ENCODE peak calls at places on chromosome 1, in nine cellular contexts. K is BJ; U is kidney; S is AG10803; Y is CD8-positive, alpha-beta T cell; J is pancreas; T is IMR-90; G is OCI-LY7; F is body of pancreas. N is an unnamed sample.

GRCh38 chr1:181153634-181153961 is 65.1 kb downstream of the IER5 start:
- DNase-seq in K (no peak), U (no peak), S (no peak), Y (no peak), J (no peak), T (no peak), G (no peak), F (no peak), N (no peak)

GRCh38 chr1:67883069-67883468 is 49.8 kb upstream of the GNG12 start:
- DNase-seq in K (no peak), U (no peak), S (peak; percentile 57), Y (no peak), J (no peak), T (peak; percentile 84), G (no peak), F (no peak), N (peak; percentile 90)

GRCh38 chr1:162213281-162213909 is 143.9 kb downstream of the NOS1AP start:
- DNase-seq in K (no peak), U (peak; percentile 90), S (peak; percentile 23), Y (no peak), J (peak; percentile 81), T (peak; percentile 2), G (no peak), F (peak; percentile 86), N (no peak)

GRCh38 chr1:112762541-112763141 is 47.5 kb upstream of the PPM1J start:
- DNase-seq in K (no peak), U (no peak), S (peak; percentile 25), Y (no peak), J (peak; percentile 27), T (peak; percentile 38), G (no peak), F (peak; percentile 6), N (no peak)

GRCh38 chr1:179077396-179077795 is 4.5 kb upstream of the TOR3A start:
- DNase-seq in K (no peak), U (no peak), S (peak; percentile 58), Y (no peak), J (no peak), T (peak; percentile 81), G (no peak), F (no peak), N (peak; percentile 71)

GRCh38 chr1:97505289-97505688 is 415.5 kb downstream of the DPYD start:
- DNase-seq in K (no peak), U (no peak), S (no peak), Y (no peak), J (no peak), T (no peak), G (no peak), F (no peak), N (no peak)

GRCh38 chr1:29410476-29410875 is 174.2 kb downstream of the PTPRU start:
- DNase-seq in K (no peak), U (no peak), S (no peak), Y (no peak), J (no peak), T (no peak), G (no peak), F (no peak), N (no peak)

GRCh38 chr1:111204211-111204883 is 3.9 kb upstream of the DENND2D start:
- DNase-seq in K (no peak), U (peak; percentile 95), S (no peak), Y (peak; percentile 69), J (peak; percentile 82), T (no peak), G (peak; percentile 76), F (peak; percentile 73), N (no peak)

GRCh38 chr1:101238681-101239094 is 1.9 kb downstream of the S1PR1 start:
- DNase-seq in K (no peak), U (peak; percentile 91), S (peak; percentile 94), Y (peak; percentile 79), J (peak; percentile 77), T (peak; percentile 91), G (peak; percentile 78), F (peak; percentile 77), N (peak; percentile 94)

GRCh38 chr1:119652587-119652986 is 4.5 kb upstream of the ZNF697 start:
- DNase-seq in K (no peak), U (no peak), S (no peak), Y (no peak), J (no peak), T (no peak), G (no peak), F (no peak), N (no peak)

GRCh38 chr1:109664671-109665070 is 3.2 kb upstream of the GSTM2 start:
- DNase-seq in K (no peak), U (no peak), S (no peak), Y (no peak), J (no peak), T (no peak), G (no peak), F (no peak), N (no peak)

GRCh38 chr1:906532-907420 is 16.9 kb upstream of the SAMD11 start:
- DNase-seq in K (no peak), U (peak; percentile 84), S (peak; percentile 43), Y (no peak), J (peak; percentile 8), T (peak; percentile 64), G (peak; percentile 30), F (peak; percentile 49), N (peak; percentile 58)

GRCh38 chr1:207798847-207799246 is 47.0 kb downstream of the CD46 start:
- DNase-seq in K (no peak), U (peak; percentile 53), S (no peak), Y (no peak), J (peak; percentile 40), T (peak; percentile 18), G (no peak), F (no peak), N (no peak)

GRCh38 chr1:99725996-99726395 is 40.4 kb downstream of the FRRS1 start:
- DNase-seq in K (no peak), U (no peak), S (no peak), Y (no peak), J (no peak), T (no peak), G (no peak), F (no peak), N (no peak)

GRCh38 chr1:31362032-31362431 is 10.8 kb downstream of the FABP3 start:
- DNase-seq in K (no peak), U (no peak), S (no peak), Y (no peak), J (no peak), T (no peak), G (no peak), F (no peak), N (no peak)

GRCh38 chr1:243325305-243325890 is 69.6 kb downstream of the SDCCAG8 start:
- DNase-seq in K (no peak), U (no peak), S (peak; percentile 75), Y (no peak), J (no peak), T (peak; percentile 82), G (peak; percentile 59), F (peak; percentile 30), N (peak; percentile 85)

GRCh38 chr1:219310181-219310728 is 136.6 kb downstream of the LYPLAL1 start:
- DNase-seq in K (no peak), U (no peak), S (no peak), Y (no peak), J (no peak), T (no peak), G (no peak), F (no peak), N (no peak)

GRCh38 chr1:47809301-47810084 is 187.7 kb downstream of the TRABD2B start:
- DNase-seq in K (no peak), U (no peak), S (no peak), Y (no peak), J (no peak), T (no peak), G (no peak), F (no peak), N (no peak)

GRCh38 chr1:13994386-13994785 is 294.4 kb downstream of the PRDM2 start:
- DNase-seq in K (no peak), U (no peak), S (no peak), Y (no peak), J (no peak), T (no peak), G (no peak), F (no peak), N (no peak)

GRCh38 chr1:58804853-58805252 is 21.0 kb upstream of the JUN start:
- DNase-seq in K (no peak), U (no peak), S (no peak), Y (no peak), J (no peak), T (no peak), G (no peak), F (no peak), N (no peak)
- TF ChIP-seq CTCF in K (no peak), U (no peak), S (no peak), Y (no peak), J (no peak), T (no peak), G (no peak), F (no peak), N (no peak)

DNA sequence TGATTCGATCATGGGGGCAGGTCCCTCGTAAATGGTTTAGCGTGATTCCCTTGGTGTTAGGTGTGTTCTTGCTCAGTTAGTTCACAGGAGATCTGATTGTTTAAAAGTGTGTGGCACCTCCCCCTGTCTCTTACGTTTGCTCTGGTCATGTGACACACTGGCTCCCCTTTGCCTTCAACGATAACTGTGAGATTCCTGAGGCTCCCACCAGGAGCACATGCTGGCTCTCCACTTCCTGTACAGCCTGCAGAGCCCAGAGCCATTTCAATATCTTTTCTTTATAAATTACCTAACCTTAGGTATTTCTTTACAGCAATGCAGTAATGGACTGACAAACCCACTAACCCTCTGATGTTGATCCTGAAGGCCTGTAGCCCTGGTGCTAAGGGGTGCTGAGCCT is 141.9 kb downstream of the FCRL5 start:
- DNase-seq in K (no peak), U (no peak), S (no peak), Y (no peak), J (no peak), T (no peak), G (no peak), F (no peak), N (no peak)
- H3K4me3 ChIP-seq in K (no peak overlapping the region), U (no peak overlapping the region), S (no peak overlapping the region), Y (no peak overlapping the region), J (no peak overlapping the region), T (no peak overlapping the region), G (no peak overlapping the region), F (no peak overlapping the region), N (no peak overlapping the region)

DNA sequence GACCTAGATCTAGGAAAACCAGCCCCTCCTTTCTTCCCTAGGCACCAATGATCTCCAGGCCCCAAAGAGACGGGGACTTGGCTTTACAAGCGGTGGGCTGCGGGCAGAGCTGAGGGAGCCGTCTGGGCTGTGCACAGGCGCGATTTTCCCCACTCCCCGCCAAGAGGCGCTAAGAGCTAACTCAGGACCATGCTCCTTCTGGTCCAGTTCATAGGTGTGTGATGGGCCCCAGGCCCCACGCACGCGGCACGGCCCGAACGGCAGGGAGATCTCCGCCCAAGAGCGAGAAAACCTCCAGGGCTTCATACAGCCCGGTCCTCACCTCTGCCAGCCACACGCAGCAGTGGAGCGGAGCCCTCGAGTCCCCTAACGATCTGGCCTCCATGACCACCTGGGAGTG is 7.5 kb upstream of the GPR153 start:
- DNase-seq in K (no peak), U (no peak), S (no peak), Y (no peak), J (no peak), T (no peak), G (no peak), F (no peak), N (no peak)
- TF ChIP-seq CTCF in K (no peak), U (no peak), S (no peak), Y (no peak), J (no peak), T (no peak), G (no peak), F (no peak), N (no peak)

DNA sequence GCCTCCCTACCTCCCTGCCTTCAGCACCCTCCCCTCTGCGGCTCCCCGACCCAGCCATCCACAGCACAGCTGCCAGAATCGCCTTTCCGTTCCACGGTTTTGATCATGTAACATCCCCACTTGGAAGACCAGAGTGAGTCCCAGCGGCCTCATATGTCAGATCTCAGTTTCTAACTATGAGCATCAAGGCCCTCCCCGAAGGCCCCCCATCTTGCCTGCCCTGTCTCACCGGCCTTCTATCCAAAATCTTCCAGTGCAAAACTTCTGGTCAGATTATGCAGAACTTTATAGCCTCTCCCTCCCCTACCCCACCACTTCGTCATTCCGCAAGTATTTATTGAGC is 20.3 kb upstream of the LMX1A start:
- DNase-seq in K (no peak), U (no peak), S (no peak), Y (no peak), J (no peak), T (no peak), G (no peak), F (no peak), N (no peak)
- H3K4me3 ChIP-seq in K (peak overlapping the region; percentile 28), U (peak overlapping the region; percentile 50), S (peak overlapping the region; percentile 55), Y (peak overlapping the region; percentile 45), J (no peak overlapping the region), T (no peak overlapping the region), G (no peak overlapping the region), F (no peak overlapping the region), N (peak overlapping the region; percentile 31)